ENCODE peak calls at places on chromosomes 13 and 19, in six cellular contexts. One of them, this sample, is unnamed.

GRCh38 chr19:50465986-50466771 is 10.1 kb upstream of the EMC10 start:
- DNase-seq in H1: peak; percentile 82
- DNase-seq in SK-N-SH: peak; percentile 81
- DNase-seq in K562: peak; percentile 78
- DNase-seq in HepG2: peak; percentile 34
- DNase-seq in GM12878: no peak
- DNase-seq in this sample: no peak

GRCh38 chr19:1073956-1074511 is 7.1 kb downstream of the ARHGAP45 start:
- DNase-seq in H1: no peak
- DNase-seq in SK-N-SH: no peak
- DNase-seq in K562: no peak
- DNase-seq in HepG2: no peak
- DNase-seq in GM12878: no peak
- DNase-seq in this sample: no peak

GRCh38 chr13:41199526-41199925 is 5.2 kb upstream of the KBTBD7 start:
- DNase-seq in H1: no peak
- DNase-seq in SK-N-SH: no peak
- DNase-seq in K562: no peak
- DNase-seq in HepG2: no peak
- DNase-seq in GM12878: peak; percentile 33
- DNase-seq in this sample: no peak

GRCh38 chr13:51619614-51620013 is 35.4 kb downstream of the WDFY2 start:
- DNase-seq in H1: no peak
- DNase-seq in SK-N-SH: no peak
- DNase-seq in K562: no peak
- DNase-seq in HepG2: no peak
- DNase-seq in GM12878: no peak
- DNase-seq in this sample: no peak

GRCh38 chr19:12858041-12858928 is 20.0 kb downstream of the MAST1 start:
- DNase-seq in H1: no peak
- DNase-seq in SK-N-SH: no peak
- DNase-seq in K562: no peak
- DNase-seq in HepG2: no peak
- DNase-seq in GM12878: no peak
- DNase-seq in this sample: no peak

GRCh38 chr19:29387586-29387985 is 138.2 kb upstream of the VSTM2B start:
- DNase-seq in H1: no peak
- DNase-seq in SK-N-SH: no peak
- DNase-seq in K562: no peak
- DNase-seq in HepG2: no peak
- DNase-seq in GM12878: no peak
- DNase-seq in this sample: no peak

GRCh38 chr19:8367327-8368001 is 3.5 kb downstream of the ANGPTL4 start:
- DNase-seq in H1: peak; percentile 61
- DNase-seq in SK-N-SH: peak; percentile 95
- DNase-seq in K562: peak; percentile 49
- DNase-seq in HepG2: no peak
- DNase-seq in GM12878: no peak
- DNase-seq in this sample: no peak

GRCh38 chr19:13692096-13692495 is 72.2 kb upstream of the MRI1 start:
- DNase-seq in H1: no peak
- DNase-seq in SK-N-SH: no peak
- DNase-seq in K562: no peak
- DNase-seq in HepG2: no peak
- DNase-seq in GM12878: no peak
- DNase-seq in this sample: no peak

GRCh38 chr13:112943309-112944125 is 25.5 kb upstream of the MCF2L start:
- DNase-seq in H1: peak; percentile 81
- DNase-seq in SK-N-SH: peak; percentile 82
- DNase-seq in K562: no peak
- DNase-seq in HepG2: no peak
- DNase-seq in GM12878: no peak
- DNase-seq in this sample: peak; percentile 6

GRCh38 chr13:50991624-50992610 is 82.3 kb downstream of the RNASEH2B start:
- DNase-seq in H1: no peak
- DNase-seq in SK-N-SH: no peak
- DNase-seq in K562: no peak
- DNase-seq in HepG2: no peak
- DNase-seq in GM12878: peak; percentile 23
- DNase-seq in this sample: peak; percentile 36

GRCh38 chr13:101916108-101916757 is 463.8 kb downstream of the ITGBL1 start:
- DNase-seq in H1: peak; percentile 80
- DNase-seq in SK-N-SH: peak; percentile 87
- DNase-seq in K562: no peak
- DNase-seq in HepG2: no peak
- DNase-seq in GM12878: no peak
- DNase-seq in this sample: no peak
- TF ChIP-seq CTCF in H1: peak; percentile 61
- TF ChIP-seq CTCF in SK-N-SH: peak; percentile 46
- TF ChIP-seq CTCF in K562: no peak
- TF ChIP-seq CTCF in HepG2: peak; percentile 25
- TF ChIP-seq CTCF in GM12878: no peak
- TF ChIP-seq CTCF in this sample: no peak

GRCh38 chr19:57010541-57010940 is 109.2 kb upstream of the USP29 start:
- DNase-seq in H1: no peak
- DNase-seq in SK-N-SH: no peak
- DNase-seq in K562: no peak
- DNase-seq in HepG2: no peak
- DNase-seq in GM12878: no peak
- DNase-seq in this sample: no peak
- TF ChIP-seq GABPA in H1: no peak
- TF ChIP-seq GABPA in SK-N-SH: no peak
- TF ChIP-seq GABPA in K562: no peak
- TF ChIP-seq GABPA in HepG2: no peak
- TF ChIP-seq GABPA in GM12878: no peak
- TF ChIP-seq GABPA in this sample: no peak

GRCh38 chr19:18718846-18719458 is 35.5 kb downstream of the CRTC1 start:
- DNase-seq in H1: no peak
- DNase-seq in SK-N-SH: no peak
- DNase-seq in K562: no peak
- DNase-seq in HepG2: no peak
- DNase-seq in GM12878: no peak
- DNase-seq in this sample: no peak
- TF ChIP-seq CTCF in H1: no peak
- TF ChIP-seq CTCF in SK-N-SH: no peak
- TF ChIP-seq CTCF in K562: no peak
- TF ChIP-seq CTCF in HepG2: no peak
- TF ChIP-seq CTCF in GM12878: no peak
- TF ChIP-seq CTCF in this sample: no peak

GRCh38 chr19:39408392-39409206 is 2.0 kb downstream of the ZFP36 start:
- DNase-seq in H1: peak; percentile 49
- DNase-seq in SK-N-SH: no peak
- DNase-seq in K562: no peak
- DNase-seq in HepG2: no peak
- DNase-seq in GM12878: no peak
- DNase-seq in this sample: no peak
- TF ChIP-seq GABPA in H1: no peak
- TF ChIP-seq GABPA in SK-N-SH: no peak
- TF ChIP-seq GABPA in K562: no peak
- TF ChIP-seq GABPA in HepG2: no peak
- TF ChIP-seq GABPA in GM12878: no peak
- TF ChIP-seq GABPA in this sample: no peak

DNA sequence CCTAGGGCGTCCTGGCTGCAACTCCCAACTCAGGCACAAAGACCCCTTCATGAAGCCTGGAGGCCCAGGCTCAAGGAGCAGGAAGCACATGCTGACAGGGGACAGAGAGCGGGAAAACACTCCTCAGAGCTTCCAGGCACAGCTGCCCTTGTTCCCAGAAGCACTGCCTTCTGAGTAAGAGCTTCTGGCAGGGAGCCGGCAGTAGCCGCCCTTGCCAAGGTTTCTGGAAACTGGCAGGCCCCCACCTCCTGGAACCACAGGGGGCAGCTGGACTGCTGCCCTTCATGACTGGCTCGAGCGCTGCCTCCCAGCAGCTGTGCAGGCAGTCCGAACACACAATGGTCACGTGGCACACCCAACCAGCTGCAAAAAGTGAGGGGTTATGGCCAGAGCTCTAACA is 33.6 kb upstream of the EPHX3 start:
- DNase-seq in H1: no peak
- DNase-seq in SK-N-SH: peak; percentile 91
- DNase-seq in K562: no peak
- DNase-seq in HepG2: no peak
- DNase-seq in GM12878: no peak
- DNase-seq in this sample: no peak
- TF ChIP-seq CTCF in H1: no peak
- TF ChIP-seq CTCF in SK-N-SH: no peak
- TF ChIP-seq CTCF in K562: no peak
- TF ChIP-seq CTCF in HepG2: no peak
- TF ChIP-seq CTCF in GM12878: no peak
- TF ChIP-seq CTCF in this sample: no peak

DNA sequence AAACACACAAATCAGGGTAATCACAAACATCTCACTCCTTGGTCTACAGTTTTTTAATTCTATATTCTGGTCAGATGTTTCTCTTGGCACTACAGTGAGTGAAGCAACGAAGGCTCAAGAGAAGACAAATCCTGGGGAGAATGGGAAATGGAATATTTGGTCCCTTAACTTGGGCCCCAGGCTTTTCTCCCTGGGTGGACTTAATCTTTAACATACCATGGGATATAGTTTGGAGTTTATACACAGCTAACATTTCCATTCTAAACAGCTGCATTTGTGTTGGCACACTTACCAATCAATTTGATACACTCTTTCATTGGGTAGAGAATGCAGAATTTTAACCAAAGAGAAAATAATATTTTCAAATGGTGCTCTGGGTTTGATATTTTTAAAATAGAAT is 1132.6 kb upstream of the SLC10A2 start:
- DNase-seq in H1: no peak
- DNase-seq in SK-N-SH: no peak
- DNase-seq in K562: no peak
- DNase-seq in HepG2: no peak
- DNase-seq in GM12878: no peak
- DNase-seq in this sample: no peak
- TF ChIP-seq GABPA in H1: no peak
- TF ChIP-seq GABPA in SK-N-SH: no peak
- TF ChIP-seq GABPA in K562: no peak
- TF ChIP-seq GABPA in HepG2: no peak
- TF ChIP-seq GABPA in GM12878: no peak
- TF ChIP-seq GABPA in this sample: no peak

GRCh38 chr19:5999693-6000092 is 21.8 kb upstream of the RANBP3 start:
- DNase-seq in H1: no peak
- DNase-seq in SK-N-SH: no peak
- DNase-seq in K562: no peak
- DNase-seq in HepG2: no peak
- DNase-seq in GM12878: no peak
- DNase-seq in this sample: no peak

GRCh38 chr19:5995606-5996005 is 17.7 kb upstream of the RANBP3 start:
- DNase-seq in H1: no peak
- DNase-seq in SK-N-SH: no peak
- DNase-seq in K562: no peak
- DNase-seq in HepG2: no peak
- DNase-seq in GM12878: no peak
- DNase-seq in this sample: no peak

GRCh38 chr19:5996102-5996501 is 18.2 kb upstream of the RANBP3 start:
- DNase-seq in H1: no peak
- DNase-seq in SK-N-SH: no peak
- DNase-seq in K562: peak; percentile 43
- DNase-seq in HepG2: no peak
- DNase-seq in GM12878: no peak
- DNase-seq in this sample: no peak

GRCh38 chr19:5996598-5997320 is 18.8 kb upstream of the RANBP3 start:
- DNase-seq in H1: no peak
- DNase-seq in SK-N-SH: no peak
- DNase-seq in K562: no peak
- DNase-seq in HepG2: no peak
- DNase-seq in GM12878: no peak
- DNase-seq in this sample: no peak

GRCh38 chr19:5997371-5997770 is 19.4 kb upstream of the RANBP3 start:
- DNase-seq in H1: peak; percentile 69
- DNase-seq in SK-N-SH: no peak
- DNase-seq in K562: no peak
- DNase-seq in HepG2: no peak
- DNase-seq in GM12878: no peak
- DNase-seq in this sample: no peak
- TF ChIP-seq CTCF in H1: peak; percentile 81
- TF ChIP-seq CTCF in SK-N-SH: peak; percentile 28
- TF ChIP-seq CTCF in K562: no peak
- TF ChIP-seq CTCF in HepG2: peak; percentile 54
- TF ChIP-seq CTCF in GM12878: no peak
- TF ChIP-seq CTCF in this sample: no peak

GRCh38 chr19:55384576-55385235 is 614 bp upstream of the TMEM238 start:
- DNase-seq in H1: peak; percentile 73
- DNase-seq in SK-N-SH: peak; percentile 30
- DNase-seq in K562: peak; percentile 36
- DNase-seq in HepG2: no peak
- DNase-seq in GM12878: no peak
- DNase-seq in this sample: peak; percentile 39
- TF ChIP-seq GABPA in H1: no peak
- TF ChIP-seq GABPA in SK-N-SH: no peak
- TF ChIP-seq GABPA in K562: no peak
- TF ChIP-seq GABPA in HepG2: no peak
- TF ChIP-seq GABPA in GM12878: no peak
- TF ChIP-seq GABPA in this sample: no peak